ENCODE peak calls at places on chromosomes 7 and 10, in seven cellular contexts. One of them, this sample, is unnamed.
A peak's percentile ranks its signal among the peaks of the same experiment; 100 is the strongest.

GRCh38 chr10:87059401-87059800 is 35.2 kb downstream of the GLUD1 start:
- DNase-seq in neuronal stem cell: no peak
- DNase-seq in lower lobe of right lung: no peak
- DNase-seq in aorta: no peak
- DNase-seq in coronary artery: no peak
- DNase-seq in NCI-H1092: no peak
- DNase-seq in GM10248: no peak
- DNase-seq in this sample: no peak

GRCh38 chr7:33050425-33051318 is 11.9 kb downstream of the NT5C3A start:
- DNase-seq in coronary artery: no peak
- DNase-seq in GM10248: peak; percentile 25
- DNase-seq in aorta: no peak
- DNase-seq in neuronal stem cell: no peak
- DNase-seq in NCI-H1092: no peak
- DNase-seq in lower lobe of right lung: no peak
- DNase-seq in this sample: no peak

GRCh38 chr10:72029414-72029813 is 58.9 kb downstream of the SPOCK2 start:
- DNase-seq in lower lobe of right lung: no peak
- DNase-seq in NCI-H1092: no peak
- DNase-seq in neuronal stem cell: no peak
- DNase-seq in coronary artery: no peak
- DNase-seq in aorta: no peak
- DNase-seq in GM10248: no peak
- DNase-seq in this sample: no peak

GRCh38 chr7:94449151-94449725 is 54.5 kb downstream of the COL1A2 start:
- DNase-seq in neuronal stem cell: no peak
- DNase-seq in GM10248: peak; percentile 26
- DNase-seq in NCI-H1092: peak; percentile 44
- DNase-seq in aorta: no peak
- DNase-seq in coronary artery: no peak
- DNase-seq in lower lobe of right lung: no peak
- DNase-seq in this sample: no peak

GRCh38 chr10:97529685-97530465 is 31.2 kb downstream of the UBTD1 start:
- DNase-seq in NCI-H1092: no peak
- DNase-seq in GM10248: no peak
- DNase-seq in lower lobe of right lung: no peak
- DNase-seq in coronary artery: no peak
- DNase-seq in neuronal stem cell: no peak
- DNase-seq in aorta: no peak
- DNase-seq in this sample: no peak

GRCh38 chr7:18975276-18975675 is 142.2 kb downstream of the TWIST1 start:
- DNase-seq in lower lobe of right lung: no peak
- DNase-seq in aorta: no peak
- DNase-seq in NCI-H1092: no peak
- DNase-seq in GM10248: no peak
- DNase-seq in coronary artery: no peak
- DNase-seq in neuronal stem cell: no peak
- DNase-seq in this sample: no peak

GRCh38 chr10:26890956-26891355 is 30.2 kb upstream of the ABI1 start:
- DNase-seq in lower lobe of right lung: no peak
- DNase-seq in neuronal stem cell: peak; percentile 45
- DNase-seq in aorta: peak; percentile 61
- DNase-seq in GM10248: no peak
- DNase-seq in coronary artery: no peak
- DNase-seq in NCI-H1092: peak; percentile 24
- DNase-seq in this sample: no peak

GRCh38 chr10:47099445-47099844 is 188.2 kb downstream of the PTPN20 start:
- DNase-seq in GM10248: no peak
- DNase-seq in NCI-H1092: no peak
- DNase-seq in lower lobe of right lung: no peak
- DNase-seq in neuronal stem cell: no peak
- DNase-seq in aorta: no peak
- DNase-seq in coronary artery: peak; percentile 33
- DNase-seq in this sample: no peak

GRCh38 chr7:47474937-47475879 is 106.7 kb downstream of the TNS3 start:
- DNase-seq in GM10248: peak; percentile 83
- DNase-seq in aorta: peak; percentile 92
- DNase-seq in neuronal stem cell: no peak
- DNase-seq in lower lobe of right lung: peak; percentile 95
- DNase-seq in NCI-H1092: no peak
- DNase-seq in coronary artery: peak; percentile 96
- DNase-seq in this sample: no peak

GRCh38 chr10:111017093-111017492 is 59.7 kb upstream of the ADRA2A start:
- DNase-seq in NCI-H1092: no peak
- DNase-seq in coronary artery: no peak
- DNase-seq in lower lobe of right lung: no peak
- DNase-seq in neuronal stem cell: no peak
- DNase-seq in aorta: no peak
- DNase-seq in GM10248: no peak
- DNase-seq in this sample: no peak

GRCh38 chr10:70053896-70054641 is 1.4 kb downstream of the MACROH2A2 start:
- DNase-seq in GM10248: no peak
- DNase-seq in coronary artery: no peak
- DNase-seq in NCI-H1092: no peak
- DNase-seq in lower lobe of right lung: no peak
- DNase-seq in neuronal stem cell: no peak
- DNase-seq in aorta: peak; percentile 79
- DNase-seq in this sample: no peak

GRCh38 chr7:128444242-128444641 is 11.4 kb upstream of the HILPDA start:
- DNase-seq in lower lobe of right lung: no peak
- DNase-seq in aorta: no peak
- DNase-seq in GM10248: no peak
- DNase-seq in neuronal stem cell: no peak
- DNase-seq in NCI-H1092: no peak
- DNase-seq in coronary artery: no peak
- DNase-seq in this sample: no peak

GRCh38 chr7:134926396-134926795 is 59.9 kb upstream of the AGBL3 start:
- DNase-seq in GM10248: no peak
- DNase-seq in lower lobe of right lung: no peak
- DNase-seq in aorta: no peak
- DNase-seq in NCI-H1092: no peak
- DNase-seq in coronary artery: no peak
- DNase-seq in neuronal stem cell: no peak
- DNase-seq in this sample: no peak

GRCh38 chr7:635227-635626 is 91.3 kb upstream of the DNAAF5 start:
- DNase-seq in coronary artery: no peak
- DNase-seq in lower lobe of right lung: no peak
- DNase-seq in aorta: peak; percentile 67
- DNase-seq in NCI-H1092: no peak
- DNase-seq in neuronal stem cell: no peak
- DNase-seq in GM10248: no peak
- DNase-seq in this sample: no peak

GRCh38 chr7:42883950-42884349 is 27.9 kb downstream of the C7orf25 start:
- DNase-seq in GM10248: no peak
- DNase-seq in coronary artery: no peak
- DNase-seq in lower lobe of right lung: peak; percentile 77
- DNase-seq in NCI-H1092: peak; percentile 60
- DNase-seq in neuronal stem cell: no peak
- DNase-seq in aorta: no peak
- DNase-seq in this sample: no peak

GRCh38 chr7:47601119-47601880 is 19.4 kb upstream of the TNS3 start:
- DNase-seq in GM10248: no peak
- DNase-seq in NCI-H1092: no peak
- DNase-seq in lower lobe of right lung: no peak
- DNase-seq in aorta: no peak
- DNase-seq in coronary artery: no peak
- DNase-seq in neuronal stem cell: no peak
- DNase-seq in this sample: no peak

GRCh38 chr10:68474021-68474420 is 2.2 kb upstream of the DNA2 start:
- DNase-seq in GM10248: no peak
- DNase-seq in neuronal stem cell: no peak
- DNase-seq in coronary artery: no peak
- DNase-seq in aorta: no peak
- DNase-seq in NCI-H1092: no peak
- DNase-seq in lower lobe of right lung: no peak
- DNase-seq in this sample: no peak

GRCh38 chr10:72243822-72244437 is 27.9 kb upstream of the ASCC1 start:
- DNase-seq in coronary artery: peak; percentile 90
- DNase-seq in lower lobe of right lung: peak; percentile 56
- DNase-seq in aorta: no peak
- DNase-seq in NCI-H1092: no peak
- DNase-seq in neuronal stem cell: no peak
- DNase-seq in GM10248: no peak
- DNase-seq in this sample: no peak

GRCh38 chr10:82394987-82395386 is 520.0 kb downstream of the NRG3 start:
- DNase-seq in coronary artery: no peak
- DNase-seq in neuronal stem cell: no peak
- DNase-seq in GM10248: no peak
- DNase-seq in aorta: no peak
- DNase-seq in lower lobe of right lung: no peak
- DNase-seq in NCI-H1092: no peak
- DNase-seq in this sample: no peak

GRCh38 chr10:32210306-32211045 is 136.5 kb downstream of the EPC1 start:
- DNase-seq in neuronal stem cell: no peak
- DNase-seq in coronary artery: no peak
- DNase-seq in lower lobe of right lung: no peak
- DNase-seq in NCI-H1092: no peak
- DNase-seq in aorta: no peak
- DNase-seq in GM10248: peak; percentile 32
- DNase-seq in this sample: no peak

GRCh38 chr10:91536790-91537189 is 96.1 kb downstream of the PPP1R3C start:
- DNase-seq in NCI-H1092: no peak
- DNase-seq in lower lobe of right lung: no peak
- DNase-seq in GM10248: no peak
- DNase-seq in aorta: no peak
- DNase-seq in neuronal stem cell: no peak
- DNase-seq in coronary artery: no peak
- DNase-seq in this sample: no peak

GRCh38 chr10:130769146-130770017 is 542.1 kb downstream of the TCERG1L start:
- DNase-seq in neuronal stem cell: no peak
- DNase-seq in NCI-H1092: no peak
- DNase-seq in GM10248: no peak
- DNase-seq in aorta: peak; percentile 66
- DNase-seq in lower lobe of right lung: no peak
- DNase-seq in coronary artery: no peak
- DNase-seq in this sample: no peak

This sample was measured in activated T-helper 9 cell treated with anti-CD3 and anti-CD28 coated beads, Interleukin-2, amount 50 U/mL, for 16 hours.